ENCODE peak calls at places on chromosomes 1 and 21, in eight cellular contexts. One of them, this sample, is unnamed.

GRCh38 chr1:8384577-8384976 is 66.7 kb downstream of the SLC45A1 start:
- DNase-seq in H7: no peak
- DNase-seq in bronchial epithelial cell: no peak
- DNase-seq in body of pancreas: no peak
- DNase-seq in left lung: no peak
- DNase-seq in CD4-positive, CD25-positive, alpha-beta regulatory T cell: no peak
- DNase-seq in lower lobe of right lung: no peak
- DNase-seq in adrenal gland: no peak
- DNase-seq in this sample: peak; percentile 12

GRCh38 chr1:183914891-183915290 is 110.0 kb downstream of the RGL1 start:
- DNase-seq in H7: no peak
- DNase-seq in bronchial epithelial cell: no peak
- DNase-seq in body of pancreas: no peak
- DNase-seq in left lung: no peak
- DNase-seq in CD4-positive, CD25-positive, alpha-beta regulatory T cell: no peak
- DNase-seq in lower lobe of right lung: no peak
- DNase-seq in adrenal gland: no peak
- DNase-seq in this sample: no peak

GRCh38 chr1:203306970-203307541 is 1.7 kb downstream of the BTG2 start:
- DNase-seq in H7: peak; percentile 65
- DNase-seq in bronchial epithelial cell: no peak
- DNase-seq in body of pancreas: peak; percentile 64
- DNase-seq in left lung: no peak
- DNase-seq in CD4-positive, CD25-positive, alpha-beta regulatory T cell: peak; percentile 61
- DNase-seq in lower lobe of right lung: no peak
- DNase-seq in adrenal gland: peak; percentile 49
- DNase-seq in this sample: no peak

GRCh38 chr1:79667848-79668696 is 661.5 kb upstream of the ADGRL4 start:
- DNase-seq in H7: no peak
- DNase-seq in bronchial epithelial cell: no peak
- DNase-seq in body of pancreas: no peak
- DNase-seq in left lung: no peak
- DNase-seq in CD4-positive, CD25-positive, alpha-beta regulatory T cell: no peak
- DNase-seq in lower lobe of right lung: no peak
- DNase-seq in adrenal gland: no peak
- DNase-seq in this sample: no peak

GRCh38 chr1:215064327-215064726 is 18.2 kb upstream of the KCNK2 start:
- DNase-seq in H7: no peak
- DNase-seq in bronchial epithelial cell: peak; percentile 42
- DNase-seq in body of pancreas: no peak
- DNase-seq in left lung: no peak
- DNase-seq in CD4-positive, CD25-positive, alpha-beta regulatory T cell: no peak
- DNase-seq in lower lobe of right lung: no peak
- DNase-seq in adrenal gland: peak; percentile 11
- DNase-seq in this sample: no peak

GRCh38 chr1:173193639-173194038 is 13.5 kb downstream of the TNFSF4 start:
- DNase-seq in H7: no peak
- DNase-seq in bronchial epithelial cell: no peak
- DNase-seq in body of pancreas: no peak
- DNase-seq in left lung: no peak
- DNase-seq in CD4-positive, CD25-positive, alpha-beta regulatory T cell: no peak
- DNase-seq in lower lobe of right lung: no peak
- DNase-seq in adrenal gland: no peak
- DNase-seq in this sample: peak; percentile 24

GRCh38 chr1:41513388-41513745 is 28.9 kb upstream of the EDN2 start:
- DNase-seq in H7: peak; percentile 97
- DNase-seq in bronchial epithelial cell: no peak
- DNase-seq in body of pancreas: no peak
- DNase-seq in left lung: no peak
- DNase-seq in CD4-positive, CD25-positive, alpha-beta regulatory T cell: no peak
- DNase-seq in lower lobe of right lung: no peak
- DNase-seq in adrenal gland: no peak
- DNase-seq in this sample: no peak

GRCh38 chr1:226783202-226783601 is 44.1 kb upstream of the ITPKB start:
- DNase-seq in H7: no peak
- DNase-seq in bronchial epithelial cell: no peak
- DNase-seq in body of pancreas: no peak
- DNase-seq in left lung: no peak
- DNase-seq in CD4-positive, CD25-positive, alpha-beta regulatory T cell: no peak
- DNase-seq in lower lobe of right lung: no peak
- DNase-seq in adrenal gland: no peak
- DNase-seq in this sample: no peak

GRCh38 chr1:222339371-222339947 is 208.4 kb downstream of the HHIPL2 start:
- DNase-seq in H7: no peak
- DNase-seq in bronchial epithelial cell: no peak
- DNase-seq in body of pancreas: no peak
- DNase-seq in left lung: no peak
- DNase-seq in CD4-positive, CD25-positive, alpha-beta regulatory T cell: no peak
- DNase-seq in lower lobe of right lung: no peak
- DNase-seq in adrenal gland: no peak
- DNase-seq in this sample: no peak

GRCh38 chr1:165842363-165843129 is 15.1 kb downstream of the UCK2 start:
- DNase-seq in H7: no peak
- DNase-seq in bronchial epithelial cell: peak; percentile 59
- DNase-seq in body of pancreas: peak; percentile 36
- DNase-seq in left lung: no peak
- DNase-seq in CD4-positive, CD25-positive, alpha-beta regulatory T cell: no peak
- DNase-seq in lower lobe of right lung: no peak
- DNase-seq in adrenal gland: no peak
- DNase-seq in this sample: no peak

GRCh38 chr1:58929667-58930325 is 145.9 kb upstream of the JUN start:
- DNase-seq in H7: no peak
- DNase-seq in bronchial epithelial cell: peak; percentile 77
- DNase-seq in body of pancreas: no peak
- DNase-seq in left lung: no peak
- DNase-seq in CD4-positive, CD25-positive, alpha-beta regulatory T cell: peak; percentile 23
- DNase-seq in lower lobe of right lung: no peak
- DNase-seq in adrenal gland: no peak
- DNase-seq in this sample: peak; percentile 64

GRCh38 chr1:174447866-174448530 is at the start of gene GPR52:
- DNase-seq in H7: no peak
- DNase-seq in bronchial epithelial cell: no peak
- DNase-seq in body of pancreas: no peak
- DNase-seq in left lung: no peak
- DNase-seq in CD4-positive, CD25-positive, alpha-beta regulatory T cell: no peak
- DNase-seq in lower lobe of right lung: no peak
- DNase-seq in adrenal gland: no peak
- DNase-seq in this sample: no peak

GRCh38 chr1:174445817-174446216 is 1.9 kb upstream of the GPR52 start:
- DNase-seq in H7: peak; percentile 16
- DNase-seq in bronchial epithelial cell: peak; percentile 5
- DNase-seq in body of pancreas: no peak
- DNase-seq in left lung: no peak
- DNase-seq in CD4-positive, CD25-positive, alpha-beta regulatory T cell: no peak
- DNase-seq in lower lobe of right lung: no peak
- DNase-seq in adrenal gland: no peak
- DNase-seq in this sample: no peak

GRCh38 chr1:174448964-174449363 is 1.2 kb downstream of the GPR52 start:
- DNase-seq in H7: no peak
- DNase-seq in bronchial epithelial cell: no peak
- DNase-seq in body of pancreas: no peak
- DNase-seq in left lung: no peak
- DNase-seq in CD4-positive, CD25-positive, alpha-beta regulatory T cell: no peak
- DNase-seq in lower lobe of right lung: no peak
- DNase-seq in adrenal gland: peak; percentile 8
- DNase-seq in this sample: no peak

GRCh38 chr1:174451408-174451807 is 3.6 kb downstream of the GPR52 start:
- DNase-seq in H7: peak; percentile 4
- DNase-seq in bronchial epithelial cell: no peak
- DNase-seq in body of pancreas: no peak
- DNase-seq in left lung: no peak
- DNase-seq in CD4-positive, CD25-positive, alpha-beta regulatory T cell: no peak
- DNase-seq in lower lobe of right lung: no peak
- DNase-seq in adrenal gland: no peak
- DNase-seq in this sample: no peak

DNA sequence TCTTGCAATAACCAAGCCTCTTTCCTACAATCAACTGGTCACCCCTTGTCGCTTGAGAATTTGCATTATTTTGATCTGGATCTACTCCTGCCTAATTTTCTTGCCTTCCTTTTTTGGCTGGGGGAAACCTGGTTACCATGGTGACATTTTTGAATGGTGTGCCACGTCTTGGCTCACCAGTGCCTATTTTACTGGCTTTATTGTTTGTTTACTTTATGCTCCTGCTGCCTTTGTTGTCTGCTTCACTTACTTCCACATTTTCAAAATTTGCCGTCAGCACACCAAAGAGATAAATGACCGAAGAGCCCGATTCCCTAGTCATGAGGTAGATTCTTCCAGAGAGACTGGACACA is 743 bp downstream of the GPR52 start:
- DNase-seq in H7: no peak
- DNase-seq in bronchial epithelial cell: no peak
- DNase-seq in body of pancreas: no peak
- DNase-seq in left lung: no peak
- DNase-seq in CD4-positive, CD25-positive, alpha-beta regulatory T cell: no peak
- DNase-seq in lower lobe of right lung: no peak
- DNase-seq in adrenal gland: no peak
- DNase-seq in this sample: no peak
- H3K27me3 ChIP-seq in H7: no peaks in the 10 kb centered on the region
- H3K27me3 ChIP-seq in bronchial epithelial cell: no peaks in the 10 kb centered on the region
- H3K27me3 ChIP-seq in body of pancreas: no peaks in the 10 kb centered on the region
- H3K27me3 ChIP-seq in left lung: no peaks in the 10 kb centered on the region
- H3K27me3 ChIP-seq in CD4-positive, CD25-positive, alpha-beta regulatory T cell: no peaks in the 10 kb centered on the region
- H3K27me3 ChIP-seq in lower lobe of right lung: no peaks in the 10 kb centered on the region
- H3K27me3 ChIP-seq in adrenal gland: no peaks in the 10 kb centered on the region
- H3K27me3 ChIP-seq in this sample: no peaks in the 10 kb centered on the region

DNA sequence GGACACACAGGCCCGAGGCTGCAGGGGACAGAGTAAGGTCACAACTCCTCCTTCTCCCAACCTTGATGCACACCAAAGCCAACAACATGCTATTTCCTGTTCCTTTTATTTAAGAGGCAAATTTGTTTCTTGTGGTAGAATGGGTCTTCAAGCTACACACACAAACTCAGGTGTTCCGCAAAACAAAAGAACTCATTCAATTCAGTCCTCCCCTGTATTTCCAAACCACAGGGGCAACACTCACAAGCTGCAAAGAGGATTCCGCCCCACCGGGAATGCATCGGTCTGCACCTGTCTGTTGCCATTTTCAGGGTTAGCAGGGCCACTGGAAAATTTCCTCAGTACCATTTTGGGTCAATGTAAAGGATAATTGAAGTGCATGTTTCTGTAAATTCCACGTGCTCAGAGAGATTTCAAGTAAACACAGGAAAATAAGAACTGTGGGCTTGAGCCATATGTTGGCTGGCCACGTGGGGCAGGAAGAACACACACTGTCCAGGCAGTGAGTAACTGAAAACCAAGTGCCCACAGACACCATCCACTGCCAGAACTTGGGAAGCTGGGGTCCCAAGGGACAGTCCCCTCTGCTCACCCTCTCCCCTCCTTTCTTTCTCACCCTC is 145.2 kb upstream of the ERG start:
- DNase-seq in H7: peak; percentile 49
- DNase-seq in bronchial epithelial cell: no peak
- DNase-seq in body of pancreas: no peak
- DNase-seq in left lung: no peak
- DNase-seq in CD4-positive, CD25-positive, alpha-beta regulatory T cell: no peak
- DNase-seq in lower lobe of right lung: no peak
- DNase-seq in adrenal gland: no peak
- DNase-seq in this sample: no peak
- H3K27me3 ChIP-seq in H7: peaks cover 2% of the 10 kb centered on the region
- H3K27me3 ChIP-seq in bronchial epithelial cell: no peaks in the 10 kb centered on the region
- H3K27me3 ChIP-seq in body of pancreas: no peaks in the 10 kb centered on the region
- H3K27me3 ChIP-seq in left lung: no peaks in the 10 kb centered on the region
- H3K27me3 ChIP-seq in CD4-positive, CD25-positive, alpha-beta regulatory T cell: peaks cover 5% of the 10 kb centered on the region
- H3K27me3 ChIP-seq in lower lobe of right lung: no peaks in the 10 kb centered on the region
- H3K27me3 ChIP-seq in adrenal gland: peaks cover 6% of the 10 kb centered on the region
- H3K27me3 ChIP-seq in this sample: no peaks in the 10 kb centered on the region

GRCh38 chr1:89302697-89303332 is 30.2 kb upstream of the GBP5 start:
- DNase-seq in H7: no peak
- DNase-seq in bronchial epithelial cell: no peak
- DNase-seq in body of pancreas: no peak
- DNase-seq in left lung: no peak
- DNase-seq in CD4-positive, CD25-positive, alpha-beta regulatory T cell: no peak
- DNase-seq in lower lobe of right lung: no peak
- DNase-seq in adrenal gland: no peak
- DNase-seq in this sample: no peak
- H3K27me3 ChIP-seq in H7: no peaks in the 10 kb centered on the region
- H3K27me3 ChIP-seq in bronchial epithelial cell: no peaks in the 10 kb centered on the region
- H3K27me3 ChIP-seq in body of pancreas: no peaks in the 10 kb centered on the region
- H3K27me3 ChIP-seq in left lung: no peaks in the 10 kb centered on the region
- H3K27me3 ChIP-seq in CD4-positive, CD25-positive, alpha-beta regulatory T cell: no peaks in the 10 kb centered on the region
- H3K27me3 ChIP-seq in lower lobe of right lung: no peaks in the 10 kb centered on the region
- H3K27me3 ChIP-seq in adrenal gland: no peaks in the 10 kb centered on the region
- H3K27me3 ChIP-seq in this sample: no peaks in the 10 kb centered on the region

GRCh38 chr1:23589506-23589872 is 30.2 kb upstream of the ID3 start:
- DNase-seq in H7: no peak
- DNase-seq in bronchial epithelial cell: no peak
- DNase-seq in body of pancreas: no peak
- DNase-seq in left lung: no peak
- DNase-seq in CD4-positive, CD25-positive, alpha-beta regulatory T cell: no peak
- DNase-seq in lower lobe of right lung: no peak
- DNase-seq in adrenal gland: no peak
- DNase-seq in this sample: no peak

GRCh38 chr1:23590058-23590783 is 30.9 kb upstream of the ID3 start:
- DNase-seq in H7: no peak
- DNase-seq in bronchial epithelial cell: no peak
- DNase-seq in body of pancreas: no peak
- DNase-seq in left lung: no peak
- DNase-seq in CD4-positive, CD25-positive, alpha-beta regulatory T cell: no peak
- DNase-seq in lower lobe of right lung: no peak
- DNase-seq in adrenal gland: no peak
- DNase-seq in this sample: no peak

GRCh38 chr1:23592209-23592905 is 33.1 kb upstream of the ID3 start:
- DNase-seq in H7: no peak
- DNase-seq in bronchial epithelial cell: peak; percentile 87
- DNase-seq in body of pancreas: no peak
- DNase-seq in left lung: no peak
- DNase-seq in CD4-positive, CD25-positive, alpha-beta regulatory T cell: peak; percentile 35
- DNase-seq in lower lobe of right lung: no peak
- DNase-seq in adrenal gland: no peak
- DNase-seq in this sample: no peak

GRCh38 chr1:23591460-23592208 is 32.3 kb upstream of the ID3 start:
- DNase-seq in H7: no peak
- DNase-seq in bronchial epithelial cell: no peak
- DNase-seq in body of pancreas: no peak
- DNase-seq in left lung: no peak
- DNase-seq in CD4-positive, CD25-positive, alpha-beta regulatory T cell: no peak
- DNase-seq in lower lobe of right lung: no peak
- DNase-seq in adrenal gland: no peak
- DNase-seq in this sample: peak; percentile 71

DNA sequence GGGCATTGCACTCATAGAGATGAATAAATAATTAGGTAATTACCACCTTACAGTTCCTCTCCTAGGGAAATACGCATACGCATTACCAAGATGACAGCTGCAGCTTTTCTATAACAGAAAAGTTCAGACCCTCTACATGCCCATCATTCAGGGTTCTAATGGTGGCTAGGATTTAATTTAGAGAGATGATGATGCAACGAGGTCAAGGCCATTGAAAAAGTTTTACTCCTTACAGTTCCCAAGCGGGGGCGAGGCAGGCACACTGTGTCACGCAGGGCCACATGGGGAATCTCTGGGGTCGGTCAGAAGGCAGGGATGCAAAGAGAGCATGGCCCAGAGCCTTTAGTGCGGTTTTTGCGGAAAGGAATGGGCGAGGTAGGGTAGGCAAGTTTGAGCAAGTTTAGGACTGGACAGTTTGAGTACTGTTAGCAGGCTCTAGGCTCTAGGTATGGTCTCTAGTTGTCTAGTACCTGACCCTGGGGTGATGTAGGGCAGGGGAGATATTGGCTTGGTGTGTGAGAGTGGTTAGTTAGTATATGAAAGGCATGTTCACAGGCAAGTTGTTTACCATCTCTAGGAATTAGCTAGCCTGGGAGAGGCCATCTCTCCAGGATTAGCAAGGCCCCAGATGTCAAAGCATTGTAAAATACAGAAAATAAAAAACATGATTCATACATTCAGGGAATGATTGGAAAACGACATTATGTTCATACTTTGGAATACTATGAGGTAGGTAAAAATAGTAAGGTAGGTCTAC is 29.6 kb upstream of the ID3 start:
- DNase-seq in H7: no peak
- DNase-seq in bronchial epithelial cell: peak; percentile 80
- DNase-seq in body of pancreas: no peak
- DNase-seq in left lung: no peak
- DNase-seq in CD4-positive, CD25-positive, alpha-beta regulatory T cell: no peak
- DNase-seq in lower lobe of right lung: no peak
- DNase-seq in adrenal gland: no peak
- DNase-seq in this sample: no peak
- H3K27me3 ChIP-seq in H7: no peaks in the 10 kb centered on the region
- H3K27me3 ChIP-seq in bronchial epithelial cell: no peaks in the 10 kb centered on the region
- H3K27me3 ChIP-seq in body of pancreas: no peaks in the 10 kb centered on the region
- H3K27me3 ChIP-seq in left lung: no peaks in the 10 kb centered on the region
- H3K27me3 ChIP-seq in CD4-positive, CD25-positive, alpha-beta regulatory T cell: no peaks in the 10 kb centered on the region
- H3K27me3 ChIP-seq in lower lobe of right lung: no peaks in the 10 kb centered on the region
- H3K27me3 ChIP-seq in adrenal gland: no peaks in the 10 kb centered on the region
- H3K27me3 ChIP-seq in this sample: no peaks in the 10 kb centered on the region

This sample was measured in trophoblast cell.